ENCODE peak calls at places on chromosome 13, in four cellular contexts. D is stimulated activated CD8-positive, alpha-beta memory T cell treated with anti-CD3 and anti-CD28 coated beads, Interleukin-4, amount 100 ng/mL, for 1 hour; Z is activated CD4-positive, CD25-positive, alpha-beta regulatory T cell; E is activated CD4-positive, alpha-beta T cell treated with anti-CD3 and anti-CD28 coated beads for 1 hour. V is an unnamed sample.

GRCh38 chr13:110630566-110631119 is 15.3 kb downstream of the NAXD start:
- DNase-seq in Z (no peak), E (no peak), D (no peak), V (no peak)

GRCh38 chr13:84925443-84925842 is 873.8 kb downstream of the SLITRK6 start:
- DNase-seq in D (no peak), Z (no peak), E (no peak), V (no peak)

GRCh38 chr13:25923217-25924085 is 128.4 kb downstream of the SHISA2 start:
- DNase-seq in D (no peak), E (no peak), Z (no peak), V (no peak)

GRCh38 chr13:77779461-77780272 is 82.2 kb downstream of the SLAIN1 start:
- DNase-seq in Z (no peak), D (no peak), E (no peak), V (no peak)

GRCh38 chr13:25764378-25764777 is 287.4 kb downstream of the SHISA2 start:
- DNase-seq in Z (no peak), D (no peak), E (no peak), V (no peak)

GRCh38 chr13:107006646-107007045 is 438.7 kb upstream of the ARGLU1 start:
- DNase-seq in E (no peak), D (no peak), Z (no peak), V (no peak)

GRCh38 chr13:99382428-99383133 is 75.4 kb upstream of the GPR183 start:
- DNase-seq in Z (no peak), E (peak), D (no peak), V (no peak)

GRCh38 chr13:80979035-80979641 is 638.2 kb upstream of the SPRY2 start:
- DNase-seq in E (no peak), Z (no peak), D (no peak), V (no peak)

GRCh38 chr13:113654175-113654560 is 3.8 kb downstream of the ATP4B start:
- DNase-seq in E (no peak), Z (no peak), D (no peak), V (no peak)

GRCh38 chr13:51858433-51859247 is 3.1 kb upstream of the CCDC70 start:
- DNase-seq in E (no peak), Z (no peak), D (no peak), V (no peak)

GRCh38 chr13:49348748-49349147 is 95.1 kb downstream of the CAB39L start:
- DNase-seq in E (no peak), D (no peak), Z (no peak), V (no peak)

GRCh38 chr13:80340643-80341097 is 256 bp downstream of the SPRY2 start:
- DNase-seq in E (no peak), D (no peak), Z (no peak), V (no peak)

GRCh38 chr13:29923554-29924481 is 73.4 kb upstream of the UBL3 start:
- DNase-seq in D (no peak), E (peak), Z (no peak), V (peak)

GRCh38 chr13:102878491-102878890 is 32.7 kb downstream of the ERCC5 start:
- DNase-seq in D (no peak), Z (no peak), E (no peak), V (no peak)

GRCh38 chr13:42769650-42770049 is 11.7 kb upstream of the FAM216B start:
- DNase-seq in D (no peak), Z (no peak), E (no peak), V (no peak)

GRCh38 chr13:53151692-53152421 is 123.2 kb downstream of the OLFM4 start:
- DNase-seq in D (no peak), E (no peak), Z (no peak), V (no peak)

GRCh38 chr13:113029487-113030258 is 60.7 kb downstream of the MCF2L start:
- DNase-seq in D (peak), E (peak), Z (peak), V (peak)

GRCh38 chr13:52869050-52869449 is 20.6 kb upstream of the PCDH8 start:
- DNase-seq in D (no peak), E (no peak), Z (no peak), V (no peak)

GRCh38 chr13:43307921-43308433 is 284.6 kb downstream of the DNAJC15 start:
- DNase-seq in D (no peak), E (no peak), Z (no peak), V (no peak)

GRCh38 chr13:24540236-24541126 is 27.9 kb upstream of the PARP4 start:
- DNase-seq in E (no peak), Z (no peak), D (no peak), V (no peak)

GRCh38 chr13:59801107-59801880 is 362.4 kb downstream of the DIAPH3 start:
- DNase-seq in D (no peak), Z (no peak), E (no peak), V (no peak)

GRCh38 chr13:72537400-72537780 is 190.0 kb downstream of the MZT1 start:
- DNase-seq in E (no peak), Z (no peak), D (no peak), V (no peak)